ENCODE peak calls at places on chromosomes 1 and 21, in seven cellular contexts. F is kidney epithelial cell, T is adrenal gland, L is fibroblast of pulmonary artery, A is right lobe of liver, I is tibial artery, W is psoas muscle. S is an unnamed sample.

GRCh38 chr21:26049803-26050202 is 120.8 kb downstream of the APP start:
- DNase-seq in F (no peak), T (no peak), L (no peak), A (no peak), I (no peak), W (no peak), S (no peak)

GRCh38 chr1:211735208-211736170 is 60.1 kb upstream of the NEK2 start:
- DNase-seq in F (peak), T (peak), L (peak), A (no peak), I (no peak), W (peak), S (peak)

GRCh38 chr1:85502625-85503083 is 37.7 kb upstream of the DDAH1 start:
- DNase-seq in F (no peak), T (peak), L (peak), A (peak), I (no peak), W (peak), S (no peak)

GRCh38 chr1:245939756-245940345 is 567.2 kb downstream of the SMYD3 start:
- DNase-seq in F (no peak), T (no peak), L (no peak), A (no peak), I (no peak), W (no peak), S (no peak)

GRCh38 chr1:88678405-88678804 is 5.7 kb upstream of the PKN2 start:
- DNase-seq in F (no peak), T (no peak), L (no peak), A (no peak), I (no peak), W (no peak), S (no peak)

GRCh38 chr1:204154525-204155255 is 2.8 kb upstream of the ETNK2 start:
- DNase-seq in F (no peak), T (no peak), L (no peak), A (no peak), I (no peak), W (no peak), S (no peak)

GRCh38 chr1:185634704-185635103 is 99.5 kb upstream of the HMCN1 start:
- DNase-seq in F (no peak), T (no peak), L (no peak), A (no peak), I (no peak), W (no peak), S (no peak)

GRCh38 chr1:205133287-205133686 is 11.5 kb upstream of the RBBP5 start:
- DNase-seq in F (no peak), T (no peak), L (no peak), A (no peak), I (no peak), W (no peak), S (no peak)

GRCh38 chr1:151995774-151996173 is 2.1 kb upstream of the S100A10 start:
- DNase-seq in F (no peak), T (no peak), L (no peak), A (no peak), I (no peak), W (no peak), S (no peak)

GRCh38 chr1:170247751-170248521 is 102.2 kb downstream of the NTMT2 start:
- DNase-seq in F (no peak), T (no peak), L (no peak), A (no peak), I (no peak), W (no peak), S (no peak)

GRCh38 chr1:207423560-207424292 is 30.4 kb upstream of the CR2 start:
- DNase-seq in F (no peak), T (no peak), L (no peak), A (no peak), I (no peak), W (no peak), S (no peak)

GRCh38 chr21:29854795-29855194 is 85.0 kb downstream of the GRIK1 start:
- DNase-seq in F (no peak), T (no peak), L (no peak), A (no peak), I (no peak), W (no peak), S (no peak)

GRCh38 chr1:61797045-61797755 is 54.9 kb downstream of the PATJ start:
- DNase-seq in F (peak), T (no peak), L (no peak), A (no peak), I (no peak), W (no peak), S (peak)

GRCh38 chr1:31792116-31792515 is 23.7 kb downstream of the SPOCD1 start:
- DNase-seq in F (no peak), T (no peak), L (no peak), A (peak), I (peak), W (no peak), S (no peak)

GRCh38 chr1:27614625-27615344 is 10.8 kb upstream of the AHDC1 start:
- DNase-seq in F (no peak), T (no peak), L (no peak), A (no peak), I (no peak), W (no peak), S (no peak)

GRCh38 chr1:180560868-180561600 is 2.3 kb downstream of the OVAAL start:
- DNase-seq in F (no peak), T (no peak), L (no peak), A (no peak), I (no peak), W (no peak), S (no peak)

DNA sequence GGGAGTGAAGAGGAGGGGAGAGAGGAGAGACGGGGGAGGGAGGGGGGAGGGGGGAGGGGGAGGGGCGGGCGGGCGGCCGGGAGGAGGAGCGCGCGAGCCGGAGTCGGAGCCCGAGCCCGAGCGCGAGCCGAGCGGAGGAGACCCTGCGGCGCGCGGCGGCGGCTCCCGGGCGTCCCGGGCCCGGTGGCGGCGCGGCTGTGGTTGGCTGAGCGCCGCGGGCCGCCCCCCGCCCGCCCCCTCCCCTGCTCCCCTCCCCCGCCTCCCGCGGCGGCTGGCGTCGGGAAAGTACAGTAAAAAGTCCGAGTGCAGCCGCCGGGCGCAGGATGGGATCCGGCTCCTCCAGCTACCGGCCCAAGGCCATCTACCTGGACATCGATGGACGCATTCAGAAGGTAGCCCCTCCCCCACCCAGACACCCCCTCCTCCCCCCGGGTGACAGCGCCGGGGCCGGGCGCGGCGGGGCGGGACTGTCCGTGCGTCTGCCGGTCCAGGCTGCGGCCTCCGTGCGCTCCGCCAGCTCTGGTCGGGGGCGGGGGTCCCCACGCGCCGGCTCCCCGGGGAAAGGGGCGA is at the start of gene PDE9A:
- DNase-seq in F (no peak), T (peak), L (no peak), A (peak), I (no peak), W (peak), S (no peak)
- H3K4me3 ChIP-seq in F (peak), T (no peak), L (no peak), A (peak), I (peak), W (peak), S (peak)

GRCh38 chr21:44444286-44444931 is 10.9 kb upstream of the LRRC3 start:
- DNase-seq in F (no peak), T (no peak), L (no peak), A (peak), I (peak), W (peak), S (no peak)
- TF ChIP-seq CTCF in F (no peak), T (no peak), L (peak), A (no peak), I (no peak), W (no peak), S (no peak)

DNA sequence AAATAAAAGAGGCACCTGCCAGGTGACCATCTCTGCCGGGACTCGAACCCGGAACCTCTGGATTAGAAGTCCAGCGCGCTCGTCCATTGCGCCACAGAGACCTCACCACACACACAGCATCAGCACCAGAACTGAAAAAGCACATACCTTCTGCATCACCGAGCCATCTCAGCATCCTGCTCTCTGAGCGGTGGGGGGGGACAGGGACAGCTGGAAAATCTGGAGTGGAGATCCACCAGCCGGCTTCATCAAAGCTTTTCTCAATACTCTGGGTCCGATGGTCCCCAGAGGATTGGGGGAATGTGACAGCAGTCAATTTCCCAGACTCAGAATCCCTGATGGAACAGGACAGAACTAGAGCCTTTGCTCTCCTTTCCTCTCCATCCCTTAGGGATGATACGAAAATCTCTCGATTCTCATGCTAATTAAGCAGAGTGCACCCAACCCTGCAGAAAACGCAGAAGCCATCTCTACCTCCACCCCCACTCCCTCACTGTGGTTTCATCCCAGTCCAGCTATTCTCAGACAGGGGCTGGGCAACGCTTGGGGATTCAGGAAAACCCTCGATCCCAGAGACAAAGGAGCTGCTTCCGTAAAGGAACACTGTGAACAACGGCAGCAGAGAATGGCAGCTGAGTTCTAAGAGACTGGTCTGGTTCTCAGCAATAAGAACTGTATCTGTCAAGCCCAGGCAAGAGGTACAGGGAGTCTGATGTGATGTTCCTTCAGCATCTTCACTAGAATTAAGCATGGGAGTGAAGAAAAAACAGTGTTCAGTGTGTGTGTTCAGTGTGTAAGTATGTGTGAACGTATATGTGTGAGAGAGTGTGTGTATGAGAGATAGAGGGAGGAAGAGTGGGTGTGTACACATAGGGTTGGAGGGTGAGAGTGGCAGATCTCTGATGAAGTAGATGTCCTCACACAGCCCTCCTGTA is 29.6 kb upstream of the CADM3 start:
- DNase-seq in F (no peak), T (no peak), L (peak), A (no peak), I (no peak), W (no peak), S (no peak)
- H3K4me3 ChIP-seq in F (no peak), T (no peak), L (peak), A (no peak), I (no peak), W (no peak), S (peak)

GRCh38 chr1:199218533-199218932 is 579.7 kb downstream of the PTPRC start:
- DNase-seq in F (no peak), T (no peak), L (no peak), A (no peak), I (no peak), W (no peak), S (no peak)

GRCh38 chr1:199218065-199218464 is 579.2 kb downstream of the PTPRC start:
- DNase-seq in F (no peak), T (no peak), L (no peak), A (no peak), I (no peak), W (no peak), S (no peak)

GRCh38 chr1:199220046-199220445 is 581.2 kb downstream of the PTPRC start:
- DNase-seq in F (no peak), T (no peak), L (no peak), A (no peak), I (no peak), W (no peak), S (no peak)

GRCh38 chr1:199223936-199224335 is 585.1 kb downstream of the PTPRC start:
- DNase-seq in F (no peak), T (no peak), L (no peak), A (no peak), I (no peak), W (no peak), S (no peak)

DNA sequence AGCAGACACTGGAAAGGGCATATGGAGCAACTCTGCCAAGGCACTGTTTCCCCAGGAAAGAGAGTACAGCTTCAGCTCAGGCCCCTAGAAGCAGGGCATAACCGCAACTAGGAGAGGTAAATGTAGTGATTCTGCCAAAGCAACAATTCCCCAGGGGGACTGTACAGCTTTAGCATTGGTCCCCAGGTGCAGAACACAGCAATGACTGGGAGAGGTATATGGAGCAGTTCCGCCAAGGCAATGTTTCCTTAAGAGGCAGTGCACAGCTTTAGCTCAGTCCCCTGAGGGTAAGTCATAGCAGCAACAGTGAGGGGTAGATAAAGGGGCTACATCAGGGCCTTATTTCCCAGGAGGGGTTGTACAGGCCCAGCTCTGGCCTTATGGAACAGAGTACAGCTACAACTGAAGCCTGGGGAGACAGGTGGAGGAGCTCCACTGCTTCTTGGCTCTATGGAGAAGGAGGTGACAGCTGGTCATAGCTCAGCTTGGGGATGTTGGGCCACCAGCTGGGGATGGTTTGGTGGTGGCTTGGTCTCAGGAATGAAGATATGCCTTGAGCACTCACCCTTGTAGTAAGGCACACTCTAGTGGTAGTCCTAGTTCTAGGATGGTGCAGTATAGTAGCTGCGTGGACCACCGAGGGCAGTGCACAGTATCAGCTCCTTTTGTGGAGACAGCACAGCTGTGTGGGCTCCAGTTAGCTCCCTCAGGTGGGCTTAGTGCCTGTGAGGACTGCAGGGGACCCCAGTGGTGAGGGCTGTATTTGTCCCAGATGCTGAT is 582.7 kb downstream of the PTPRC start:
- DNase-seq in F (no peak), T (no peak), L (no peak), A (no peak), I (no peak), W (no peak), S (no peak)
- TF ChIP-seq CTCF in F (no peak), T (no peak), L (no peak), A (no peak), I (no peak), W (no peak), S (no peak)